ENCODE peak calls at places on chromosomes 6 and 20, in seven cellular contexts. B, R, E, Y, Q, D and S are unnamed samples.

GRCh38 chr6:5085638-5086293 is 625 bp downstream of the PPP1R3G start:
- DNase-seq in Q (no peak), D (no peak), B (peak), E (peak), R (no peak), Y (peak), S (peak)

GRCh38 chr20:57066126-57066900 is 200.1 kb downstream of the BMP7 start:
- DNase-seq in B (no peak), Y (peak), Q (no peak), D (no peak), R (no peak), E (no peak), S (peak)

GRCh38 chr6:112007805-112008204 is 46.1 kb upstream of the CCN6 start:
- DNase-seq in Y (peak), B (peak), E (peak), Q (peak), D (no peak), R (no peak), S (peak)

GRCh38 chr6:56794421-56794820 is 151.7 kb upstream of the DST start:
- DNase-seq in E (no peak), B (no peak), R (no peak), Q (no peak), D (no peak), Y (no peak), S (no peak)

GRCh38 chr20:18313410-18313809 is 25.1 kb downstream of the ZNF133 start:
- DNase-seq in B (no peak), Q (no peak), R (no peak), Y (no peak), D (no peak), E (no peak), S (no peak)

GRCh38 chr6:113120214-113120576 is 737.0 kb upstream of the MARCKS start:
- DNase-seq in R (peak), Y (peak), E (peak), B (peak), Q (no peak), D (no peak), S (peak)

GRCh38 chr6:102798631-102799030 is 1405.1 kb downstream of the GRIK2 start:
- DNase-seq in Q (no peak), B (no peak), E (no peak), D (no peak), R (no peak), Y (peak), S (peak)

GRCh38 chr20:36368869-36369268 is 62.7 kb downstream of the DLGAP4 start:
- DNase-seq in Y (no peak), D (no peak), E (no peak), Q (no peak), B (no peak), R (no peak), S (no peak)

GRCh38 chr6:132122871-132123270 is 171.7 kb upstream of the CCN2 start:
- DNase-seq in Y (peak), Q (no peak), B (peak), E (peak), R (peak), D (no peak), S (peak)

GRCh38 chr20:46084805-46085792 is 4.7 kb downstream of the NCOA5 start:
- DNase-seq in E (peak), D (peak), B (peak), Y (peak), R (peak), Q (no peak), S (peak)

GRCh38 chr20:672975-673604 is 2.5 kb downstream of the SCRT2 start:
- DNase-seq in Q (no peak), B (no peak), E (no peak), Y (no peak), D (peak), R (no peak), S (no peak)

GRCh38 chr20:17835240-17835940 is 133.2 kb downstream of the SNX5 start:
- DNase-seq in E (peak), B (peak), Q (no peak), Y (peak), R (peak), D (peak), S (peak)

GRCh38 chr6:1619666-1620503 is 10.2 kb downstream of the FOXC1 start:
- DNase-seq in R (no peak), D (no peak), Q (no peak), Y (no peak), B (no peak), E (no peak), S (no peak)

GRCh38 chr20:16158090-16158975 is 414.9 kb downstream of the KIF16B start:
- DNase-seq in D (no peak), E (no peak), R (no peak), Y (no peak), B (no peak), Q (no peak), S (no peak)

GRCh38 chr6:76422814-76423213 is 350.4 kb upstream of the IMPG1 start:
- DNase-seq in Y (no peak), R (no peak), Q (no peak), B (no peak), D (no peak), E (no peak), S (no peak)

GRCh38 chr6:89237158-89237557 is 20.0 kb upstream of the GABRR1 start:
- DNase-seq in E (no peak), Q (no peak), Y (no peak), B (no peak), D (no peak), R (no peak), S (no peak)

GRCh38 chr20:24657211-24657610 is 187.8 kb downstream of the SYNDIG1 start:
- DNase-seq in B (peak), Y (no peak), D (peak), R (peak), Q (no peak), E (peak), S (peak)

GRCh38 chr6:8064638-8065518 is 689 bp upstream of the BLOC1S5 start:
- DNase-seq in E (no peak), R (no peak), Q (no peak), B (no peak), Y (no peak), D (no peak), S (no peak)

GRCh38 chr20:35823937-35824336 is 52.1 kb downstream of the PHF20 start:
- DNase-seq in Q (no peak), Y (no peak), E (peak), R (no peak), B (peak), D (no peak), S (peak)

GRCh38 chr6:22699046-22699639 is 129.8 kb downstream of the HDGFL1 start:
- DNase-seq in Q (no peak), B (no peak), R (no peak), D (no peak), Y (peak), E (no peak), S (peak)

GRCh38 chr6:104953410-104953953 is 3.4 kb upstream of the LIN28B start:
- DNase-seq in B (no peak), D (no peak), Y (peak), R (no peak), E (no peak), Q (no peak), S (no peak)

GRCh38 chr20:14877616-14878015 is 540.2 kb upstream of the FLRT3 start:
- DNase-seq in D (no peak), R (no peak), B (no peak), Y (no peak), E (no peak), Q (no peak), S (no peak)

GRCh38 chr6:128069180-128069579 is 168.3 kb upstream of the THEMIS start:
- DNase-seq in D (no peak), B (peak), Y (no peak), Q (no peak), R (peak), E (peak), S (peak)

GRCh38 chr6:152957796-152958195 is 25.0 kb downstream of the FBXO5 start:
- DNase-seq in R (no peak), B (peak), Q (no peak), E (no peak), Y (no peak), D (no peak), S (peak)

GRCh38 chr6:168387911-168388310 is 53.1 kb upstream of the SMOC2 start:
- DNase-seq in B (no peak), D (no peak), R (no peak), Q (no peak), E (no peak), Y (no peak), S (no peak)

DNA sequence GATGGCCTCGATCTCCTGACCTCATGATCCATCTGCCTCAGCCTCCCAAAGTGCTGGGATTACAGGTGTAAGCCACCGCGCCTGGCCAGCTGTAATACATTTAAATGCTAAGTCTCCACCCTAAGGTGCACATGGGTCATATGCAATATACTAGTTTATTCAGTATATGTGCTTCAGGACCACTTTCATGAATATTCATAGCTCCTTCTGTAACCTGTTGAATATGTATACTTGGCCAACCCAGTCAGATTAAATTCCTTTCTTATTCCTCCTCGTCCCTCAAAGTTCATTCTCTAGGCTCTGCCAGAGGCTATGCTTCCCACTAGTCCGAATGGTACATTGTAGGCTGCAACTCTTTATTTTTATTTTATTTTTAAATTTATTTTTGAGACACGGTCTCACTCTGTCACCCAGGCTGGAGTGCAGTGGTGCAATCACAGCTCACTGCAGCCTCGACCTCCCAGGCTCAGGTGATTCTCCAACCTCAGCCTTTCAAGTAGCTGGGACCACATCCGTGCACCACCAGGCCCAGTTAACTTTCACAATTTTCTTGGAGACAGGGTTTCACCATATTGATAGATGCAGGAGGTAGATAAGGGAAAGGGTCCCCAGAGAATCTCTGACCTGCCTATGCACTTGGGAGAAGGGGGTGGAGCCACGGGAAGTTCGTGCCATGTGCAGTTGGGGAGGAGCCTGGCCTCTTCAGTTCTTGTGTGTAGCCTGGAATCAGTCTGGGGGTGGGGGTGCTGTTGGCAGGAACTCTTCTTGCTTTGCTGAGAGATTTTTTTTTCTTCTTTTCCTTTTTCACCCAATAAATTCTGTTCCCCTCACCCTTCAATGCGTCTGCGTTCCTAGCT is 41.3 kb upstream of the DDR1 start:
- DNase-seq in Q (no peak), Y (peak), R (no peak), E (no peak), D (no peak), B (no peak), S (peak)
- H3K4me3 ChIP-seq in Q (no peak), Y (no peak), R (no peak), E (no peak), D (no peak), B (no peak), S (no peak)

DNA sequence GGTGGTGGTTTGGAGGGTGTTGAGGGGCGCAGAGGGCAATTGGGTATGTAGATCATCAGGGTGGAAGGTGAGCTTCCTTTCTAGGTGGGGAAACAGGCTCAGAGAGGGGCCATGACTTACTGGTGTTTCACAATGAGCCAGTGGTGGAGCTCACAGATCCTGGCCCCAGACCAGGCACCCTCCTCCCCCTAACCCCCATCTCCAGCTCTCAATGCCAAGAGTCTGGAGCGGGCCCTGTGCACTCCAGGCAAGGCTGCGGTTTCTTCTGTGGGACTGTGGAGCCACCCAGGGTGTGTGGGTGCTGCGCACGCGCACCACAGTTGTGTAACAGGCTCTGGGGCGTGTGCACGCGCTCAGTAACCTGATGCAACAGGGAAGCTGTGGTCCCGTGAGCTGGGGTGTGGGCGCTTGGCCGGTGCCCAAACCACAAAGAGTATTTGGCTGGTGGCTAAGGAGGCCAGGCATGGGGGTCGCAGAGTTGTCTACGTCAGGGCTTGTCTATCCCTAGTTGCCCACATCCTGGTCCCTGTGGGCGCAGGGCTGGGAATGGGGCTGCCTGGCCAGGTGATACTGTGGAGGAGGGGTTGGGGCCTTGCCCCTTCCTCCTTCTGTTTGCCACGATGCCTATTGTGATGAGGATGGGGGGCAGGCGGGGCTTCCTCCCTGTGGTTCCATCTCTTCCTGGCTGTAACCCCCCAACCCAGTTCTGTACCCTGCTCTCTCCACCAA is 37.5 kb upstream of the MRPS18A start:
- DNase-seq in D (no peak), B (peak), E (peak), Q (peak), R (peak), Y (peak), S (peak)
- H3K4me3 ChIP-seq in D (no peak), B (no peak), E (no peak), Q (no peak), R (no peak), Y (no peak), S (no peak)

GRCh38 chr6:109453594-109454482 is 1.7 kb downstream of the MICAL1 start:
- DNase-seq in R (no peak), B (peak), D (no peak), E (no peak), Q (no peak), Y (no peak), S (peak)
- H3K4me3 ChIP-seq in R (peak), B (peak), D (no peak), E (peak), Q (no peak), Y (no peak), S (peak)

DNA sequence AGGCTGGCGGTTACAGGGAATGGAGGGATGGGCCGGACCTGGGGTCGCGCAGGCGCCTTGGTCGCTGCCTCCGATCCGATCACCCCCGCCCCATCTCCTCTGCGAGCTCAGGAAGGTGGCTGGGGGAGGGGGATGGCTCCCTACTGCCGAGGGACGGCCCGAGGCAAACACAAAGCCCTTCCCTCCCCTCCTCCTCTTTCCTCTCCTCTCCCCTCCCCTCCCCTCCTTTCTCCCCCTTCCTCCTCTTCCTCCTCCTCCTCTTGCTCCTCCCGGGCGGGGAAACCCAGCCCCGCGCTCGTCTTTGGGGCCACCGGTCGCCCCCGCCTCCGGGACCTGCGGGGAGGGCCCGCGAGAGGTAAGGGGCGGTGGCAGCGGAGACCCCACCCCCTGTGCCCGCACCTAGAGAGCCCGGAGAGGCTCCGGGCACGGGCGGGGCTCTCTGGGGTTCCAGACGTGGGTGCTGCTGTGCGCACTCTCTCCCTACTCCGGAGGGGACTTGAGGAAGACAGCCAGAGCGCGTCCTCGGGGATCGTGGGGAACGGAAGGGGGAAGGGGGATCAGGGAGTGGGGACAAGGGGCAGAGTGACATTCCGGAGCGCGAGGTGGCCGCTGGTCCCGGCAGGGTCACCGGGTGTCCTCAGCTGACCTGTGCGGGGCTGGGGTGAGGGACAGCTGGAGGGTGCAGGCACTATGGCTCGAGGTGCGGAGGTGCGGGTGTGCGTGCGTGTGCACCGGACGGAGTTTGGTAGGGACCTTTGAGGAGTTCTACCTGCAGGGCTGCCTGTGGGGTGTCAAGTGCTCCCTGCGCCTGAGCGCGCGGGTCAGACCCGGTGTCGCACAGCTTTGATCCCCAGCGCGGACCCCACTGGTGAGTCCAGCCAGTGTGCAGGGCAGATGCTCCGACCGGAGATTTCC is at the start of gene RIN2:
- DNase-seq in R (peak), E (peak), D (peak), Y (peak), B (peak), Q (peak), S (peak)
- H3K4me3 ChIP-seq in R (peak), E (peak), D (peak), Y (peak), B (peak), Q (peak), S (peak)

DNA sequence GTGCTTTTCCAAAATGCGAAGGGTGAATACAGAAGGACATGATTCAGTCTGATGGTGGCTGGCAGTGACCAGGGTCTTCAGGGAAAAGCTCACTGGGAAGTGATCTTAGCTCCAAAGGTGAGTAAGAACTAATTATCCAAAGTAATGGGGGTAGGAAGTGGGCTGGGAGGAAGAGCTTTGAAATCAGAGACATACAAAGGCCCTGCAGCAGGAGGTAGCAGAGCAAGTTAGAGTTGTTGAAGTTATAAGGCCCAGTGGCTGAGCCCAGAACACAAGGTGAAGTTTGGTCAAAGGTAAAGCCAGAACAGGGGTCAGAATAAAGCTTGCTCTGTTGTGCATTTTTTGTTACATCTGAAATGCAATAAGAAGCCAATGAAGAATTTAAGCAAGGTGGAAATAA is 81.2 kb downstream of the PLCB1 start:
- DNase-seq in R (no peak), Q (no peak), B (no peak), Y (no peak), D (no peak), E (no peak), S (no peak)
- H3K4me3 ChIP-seq in R (no peak), Q (no peak), B (no peak), Y (no peak), D (no peak), E (no peak), S (no peak)

DNA sequence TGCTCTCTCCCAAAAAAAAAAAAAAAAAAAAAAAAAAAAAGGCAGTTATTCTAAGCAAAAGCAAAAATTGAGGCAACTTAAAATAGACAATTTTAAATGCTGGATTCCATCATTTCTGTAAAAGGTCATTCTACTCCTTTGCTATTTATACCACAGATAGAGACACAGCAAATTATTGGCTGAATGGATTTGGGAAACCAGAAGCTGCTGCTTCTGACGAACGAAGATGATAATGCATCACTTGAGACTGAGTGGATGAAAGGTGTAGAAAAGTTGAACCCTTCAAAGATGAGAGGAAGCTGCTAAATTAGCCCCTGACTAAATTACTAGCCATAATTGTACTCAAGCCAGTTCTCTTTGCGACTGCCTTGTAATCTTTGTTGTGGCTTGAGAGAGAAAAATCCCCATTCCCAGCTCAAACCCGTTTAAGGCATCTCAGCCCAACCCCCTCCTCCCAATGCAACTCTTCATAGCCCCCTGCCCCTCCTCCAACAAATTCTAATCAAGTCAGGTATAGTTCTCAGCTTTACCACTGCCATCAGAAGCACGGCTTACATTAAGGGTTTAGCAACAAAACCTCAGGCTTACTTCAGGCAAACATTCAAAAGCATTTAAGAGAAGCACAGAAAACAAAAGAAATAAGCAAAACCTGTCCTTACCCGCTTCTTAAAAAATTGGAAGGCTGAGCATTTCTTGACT is 1.0 kb downstream of the SGK1 start:
- DNase-seq in R (no peak), Q (no peak), E (no peak), D (no peak), B (no peak), Y (no peak), S (no peak)
- H3K4me3 ChIP-seq in R (peak), Q (peak), E (peak), D (no peak), B (peak), Y (no peak), S (peak)